ENCODE peak calls at places on chromosome 15, in nine cellular contexts. One of them, this sample, is unnamed.

GRCh38 chr15:41972341-41973237 is at the start of gene EHD4:
- DNase-seq in cardiac muscle cell: peak; percentile 99
- DNase-seq in neural progenitor cell: peak; percentile 98
- DNase-seq in brain microvascular endothelial cell: peak; percentile 99
- DNase-seq in neural crest cell: peak; percentile 89
- DNase-seq in OCI-LY7: peak; percentile 98
- DNase-seq in Peyer's patch: peak; percentile 98
- DNase-seq in nephron progenitor cell: peak; percentile 96
- DNase-seq in GM23338: peak; percentile 99
- DNase-seq in this sample: peak; percentile 96

GRCh38 chr15:57245130-57245529 is 131.2 kb upstream of the CGNL1 start:
- DNase-seq in cardiac muscle cell: peak; percentile 43
- DNase-seq in neural progenitor cell: no peak
- DNase-seq in brain microvascular endothelial cell: no peak
- DNase-seq in neural crest cell: no peak
- DNase-seq in OCI-LY7: no peak
- DNase-seq in Peyer's patch: no peak
- DNase-seq in nephron progenitor cell: no peak
- DNase-seq in GM23338: no peak
- DNase-seq in this sample: no peak

GRCh38 chr15:101017041-101017754 is 98.0 kb downstream of the LRRK1 start:
- DNase-seq in cardiac muscle cell: no peak
- DNase-seq in neural progenitor cell: peak; percentile 45
- DNase-seq in brain microvascular endothelial cell: no peak
- DNase-seq in neural crest cell: no peak
- DNase-seq in OCI-LY7: peak; percentile 27
- DNase-seq in Peyer's patch: no peak
- DNase-seq in nephron progenitor cell: no peak
- DNase-seq in GM23338: peak; percentile 74
- DNase-seq in this sample: no peak

GRCh38 chr15:84598250-84598649 is 2.6 kb upstream of the ZSCAN2 start:
- DNase-seq in cardiac muscle cell: no peak
- DNase-seq in neural progenitor cell: peak; percentile 36
- DNase-seq in brain microvascular endothelial cell: peak; percentile 16
- DNase-seq in neural crest cell: no peak
- DNase-seq in OCI-LY7: peak; percentile 81
- DNase-seq in Peyer's patch: peak; percentile 31
- DNase-seq in nephron progenitor cell: no peak
- DNase-seq in GM23338: peak; percentile 44
- DNase-seq in this sample: peak; percentile 60

GRCh38 chr15:91473894-91474293 is 373.8 kb downstream of the SV2B start:
- DNase-seq in cardiac muscle cell: peak; percentile 13
- DNase-seq in neural progenitor cell: no peak
- DNase-seq in brain microvascular endothelial cell: no peak
- DNase-seq in neural crest cell: no peak
- DNase-seq in OCI-LY7: no peak
- DNase-seq in Peyer's patch: no peak
- DNase-seq in nephron progenitor cell: no peak
- DNase-seq in GM23338: no peak
- DNase-seq in this sample: no peak

GRCh38 chr15:78915341-78916087 is 29.3 kb downstream of the CTSH start:
- DNase-seq in cardiac muscle cell: peak; percentile 27
- DNase-seq in neural progenitor cell: no peak
- DNase-seq in brain microvascular endothelial cell: no peak
- DNase-seq in neural crest cell: no peak
- DNase-seq in OCI-LY7: no peak
- DNase-seq in Peyer's patch: no peak
- DNase-seq in nephron progenitor cell: no peak
- DNase-seq in GM23338: no peak
- DNase-seq in this sample: peak; percentile 14

GRCh38 chr15:78264304-78265136 is at the start of gene DNAJA4:
- DNase-seq in cardiac muscle cell: peak; percentile 71
- DNase-seq in neural progenitor cell: peak; percentile 17
- DNase-seq in brain microvascular endothelial cell: no peak
- DNase-seq in neural crest cell: no peak
- DNase-seq in OCI-LY7: no peak
- DNase-seq in Peyer's patch: peak; percentile 53
- DNase-seq in nephron progenitor cell: no peak
- DNase-seq in GM23338: peak; percentile 76
- DNase-seq in this sample: peak; percentile 72

GRCh38 chr15:89068325-89068784 is 19.9 kb upstream of the ABHD2 start:
- DNase-seq in cardiac muscle cell: peak; percentile 92
- DNase-seq in neural progenitor cell: no peak
- DNase-seq in brain microvascular endothelial cell: peak; percentile 98
- DNase-seq in neural crest cell: no peak
- DNase-seq in OCI-LY7: no peak
- DNase-seq in Peyer's patch: peak; percentile 15
- DNase-seq in nephron progenitor cell: no peak
- DNase-seq in GM23338: no peak
- DNase-seq in this sample: peak; percentile 45

GRCh38 chr15:96750361-96750760 is 419.9 kb downstream of the NR2F2 start:
- DNase-seq in cardiac muscle cell: no peak
- DNase-seq in neural progenitor cell: no peak
- DNase-seq in brain microvascular endothelial cell: no peak
- DNase-seq in neural crest cell: no peak
- DNase-seq in OCI-LY7: no peak
- DNase-seq in Peyer's patch: no peak
- DNase-seq in nephron progenitor cell: no peak
- DNase-seq in GM23338: peak; percentile 37
- DNase-seq in this sample: no peak

GRCh38 chr15:68315495-68316007 is 38.0 kb downstream of the FEM1B start:
- DNase-seq in cardiac muscle cell: peak; percentile 19
- DNase-seq in neural progenitor cell: peak; percentile 62
- DNase-seq in brain microvascular endothelial cell: no peak
- DNase-seq in neural crest cell: no peak
- DNase-seq in OCI-LY7: no peak
- DNase-seq in Peyer's patch: no peak
- DNase-seq in nephron progenitor cell: peak; percentile 46
- DNase-seq in GM23338: peak; percentile 69
- DNase-seq in this sample: no peak

GRCh38 chr15:100712226-100712625 is 109.8 kb downstream of the ASB7 start:
- DNase-seq in cardiac muscle cell: peak; percentile 67
- DNase-seq in neural progenitor cell: no peak
- DNase-seq in brain microvascular endothelial cell: no peak
- DNase-seq in neural crest cell: no peak
- DNase-seq in OCI-LY7: no peak
- DNase-seq in Peyer's patch: no peak
- DNase-seq in nephron progenitor cell: no peak
- DNase-seq in GM23338: no peak
- DNase-seq in this sample: no peak

GRCh38 chr15:29518442-29518841 is 248.8 kb upstream of the NSMCE3 start:
- DNase-seq in cardiac muscle cell: peak; percentile 20
- DNase-seq in neural progenitor cell: no peak
- DNase-seq in brain microvascular endothelial cell: no peak
- DNase-seq in neural crest cell: no peak
- DNase-seq in OCI-LY7: no peak
- DNase-seq in Peyer's patch: no peak
- DNase-seq in nephron progenitor cell: no peak
- DNase-seq in GM23338: no peak
- DNase-seq in this sample: no peak

GRCh38 chr15:63888823-63889222 is 55.1 kb upstream of the HERC1 start:
- DNase-seq in cardiac muscle cell: no peak
- DNase-seq in neural progenitor cell: no peak
- DNase-seq in brain microvascular endothelial cell: no peak
- DNase-seq in neural crest cell: no peak
- DNase-seq in OCI-LY7: no peak
- DNase-seq in Peyer's patch: no peak
- DNase-seq in nephron progenitor cell: no peak
- DNase-seq in GM23338: no peak
- DNase-seq in this sample: no peak

GRCh38 chr15:63260786-63261185 is 16.6 kb upstream of the APH1B start:
- DNase-seq in cardiac muscle cell: peak; percentile 64
- DNase-seq in neural progenitor cell: no peak
- DNase-seq in brain microvascular endothelial cell: no peak
- DNase-seq in neural crest cell: no peak
- DNase-seq in OCI-LY7: no peak
- DNase-seq in Peyer's patch: no peak
- DNase-seq in nephron progenitor cell: no peak
- DNase-seq in GM23338: no peak
- DNase-seq in this sample: no peak

GRCh38 chr15:42118650-42119531 is 24.5 kb upstream of the PLA2G4D start:
- DNase-seq in cardiac muscle cell: peak; percentile 45
- DNase-seq in neural progenitor cell: peak; percentile 42
- DNase-seq in brain microvascular endothelial cell: no peak
- DNase-seq in neural crest cell: no peak
- DNase-seq in OCI-LY7: no peak
- DNase-seq in Peyer's patch: peak; percentile 10
- DNase-seq in nephron progenitor cell: no peak
- DNase-seq in GM23338: peak; percentile 59
- DNase-seq in this sample: no peak

GRCh38 chr15:33182278-33182905 is 12.1 kb downstream of the FMN1 start:
- DNase-seq in cardiac muscle cell: no peak
- DNase-seq in neural progenitor cell: no peak
- DNase-seq in brain microvascular endothelial cell: no peak
- DNase-seq in neural crest cell: no peak
- DNase-seq in OCI-LY7: no peak
- DNase-seq in Peyer's patch: no peak
- DNase-seq in nephron progenitor cell: no peak
- DNase-seq in GM23338: peak; percentile 52
- DNase-seq in this sample: no peak

GRCh38 chr15:78007965-78008886 is 69.3 kb downstream of the TBC1D2B start:
- DNase-seq in cardiac muscle cell: peak; percentile 83
- DNase-seq in neural progenitor cell: no peak
- DNase-seq in brain microvascular endothelial cell: peak; percentile 63
- DNase-seq in neural crest cell: no peak
- DNase-seq in OCI-LY7: no peak
- DNase-seq in Peyer's patch: peak; percentile 28
- DNase-seq in nephron progenitor cell: no peak
- DNase-seq in GM23338: no peak
- DNase-seq in this sample: no peak

GRCh38 chr15:101037090-101037830 is 118.1 kb downstream of the LRRK1 start:
- DNase-seq in cardiac muscle cell: no peak
- DNase-seq in neural progenitor cell: no peak
- DNase-seq in brain microvascular endothelial cell: no peak
- DNase-seq in neural crest cell: no peak
- DNase-seq in OCI-LY7: no peak
- DNase-seq in Peyer's patch: peak; percentile 6
- DNase-seq in nephron progenitor cell: no peak
- DNase-seq in GM23338: no peak
- DNase-seq in this sample: no peak

GRCh38 chr15:55116636-55117035 is 80.1 kb downstream of the RSL24D1 start:
- DNase-seq in cardiac muscle cell: peak; percentile 15
- DNase-seq in neural progenitor cell: no peak
- DNase-seq in brain microvascular endothelial cell: no peak
- DNase-seq in neural crest cell: no peak
- DNase-seq in OCI-LY7: no peak
- DNase-seq in Peyer's patch: no peak
- DNase-seq in nephron progenitor cell: no peak
- DNase-seq in GM23338: no peak
- DNase-seq in this sample: no peak

GRCh38 chr15:42891569-42891968 is 29.0 kb downstream of the TTBK2 start:
- DNase-seq in cardiac muscle cell: peak; percentile 15
- DNase-seq in neural progenitor cell: no peak
- DNase-seq in brain microvascular endothelial cell: peak; percentile 17
- DNase-seq in neural crest cell: no peak
- DNase-seq in OCI-LY7: no peak
- DNase-seq in Peyer's patch: no peak
- DNase-seq in nephron progenitor cell: no peak
- DNase-seq in GM23338: no peak
- DNase-seq in this sample: no peak

GRCh38 chr15:44501768-44502366 is 35.1 kb upstream of the EIF3J start:
- DNase-seq in cardiac muscle cell: peak; percentile 62
- DNase-seq in neural progenitor cell: peak; percentile 19
- DNase-seq in brain microvascular endothelial cell: no peak
- DNase-seq in neural crest cell: no peak
- DNase-seq in OCI-LY7: peak; percentile 42
- DNase-seq in Peyer's patch: no peak
- DNase-seq in nephron progenitor cell: no peak
- DNase-seq in GM23338: peak; percentile 54
- DNase-seq in this sample: peak; percentile 45
- TF ChIP-seq CTCF in cardiac muscle cell: peak; percentile 61
- TF ChIP-seq CTCF in neural progenitor cell: peak; percentile 69
- TF ChIP-seq CTCF in brain microvascular endothelial cell: peak; percentile 54
- TF ChIP-seq CTCF in neural crest cell: peak; percentile 75
- TF ChIP-seq CTCF in OCI-LY7: peak; percentile 96
- TF ChIP-seq CTCF in Peyer's patch: peak; percentile 51
- TF ChIP-seq CTCF in nephron progenitor cell: peak; percentile 57
- TF ChIP-seq CTCF in GM23338: peak; percentile 56
- TF ChIP-seq CTCF in this sample: peak; percentile 49

DNA sequence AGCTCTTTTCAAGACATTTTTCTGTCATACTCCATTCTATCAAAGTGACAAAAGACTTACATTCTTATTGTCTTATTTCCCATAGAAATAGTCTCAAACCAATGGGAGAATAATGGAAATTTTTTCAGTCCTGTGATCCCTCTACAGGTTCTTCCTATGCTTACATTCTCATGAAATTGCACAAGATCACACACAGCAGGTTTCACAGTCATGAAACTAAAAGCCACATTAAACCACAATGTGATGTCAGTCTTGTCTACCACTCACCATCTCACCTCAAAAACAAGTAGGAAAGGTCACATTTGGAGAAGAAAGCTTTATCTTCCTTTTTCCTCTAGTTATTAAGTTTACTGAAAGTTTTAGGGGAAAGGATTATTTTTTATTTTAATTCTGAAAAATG is 161.0 kb upstream of the RORA start:
- DNase-seq in cardiac muscle cell: no peak
- DNase-seq in neural progenitor cell: no peak
- DNase-seq in brain microvascular endothelial cell: no peak
- DNase-seq in neural crest cell: no peak
- DNase-seq in OCI-LY7: no peak
- DNase-seq in Peyer's patch: no peak
- DNase-seq in nephron progenitor cell: no peak
- DNase-seq in GM23338: no peak
- DNase-seq in this sample: no peak
- TF ChIP-seq CTCF in cardiac muscle cell: no peak
- TF ChIP-seq CTCF in neural progenitor cell: no peak
- TF ChIP-seq CTCF in brain microvascular endothelial cell: no peak
- TF ChIP-seq CTCF in neural crest cell: no peak
- TF ChIP-seq CTCF in OCI-LY7: no peak
- TF ChIP-seq CTCF in Peyer's patch: no peak
- TF ChIP-seq CTCF in nephron progenitor cell: no peak
- TF ChIP-seq CTCF in GM23338: no peak
- TF ChIP-seq CTCF in this sample: no peak

GRCh38 chr15:87089551-87089950 is 1009.9 kb downstream of the AGBL1 start:
- DNase-seq in cardiac muscle cell: no peak
- DNase-seq in neural progenitor cell: no peak
- DNase-seq in brain microvascular endothelial cell: no peak
- DNase-seq in neural crest cell: no peak
- DNase-seq in OCI-LY7: no peak
- DNase-seq in Peyer's patch: no peak
- DNase-seq in nephron progenitor cell: no peak
- DNase-seq in GM23338: no peak
- DNase-seq in this sample: no peak
- TF ChIP-seq CTCF in cardiac muscle cell: no peak
- TF ChIP-seq CTCF in neural progenitor cell: no peak
- TF ChIP-seq CTCF in brain microvascular endothelial cell: no peak
- TF ChIP-seq CTCF in neural crest cell: no peak
- TF ChIP-seq CTCF in OCI-LY7: no peak
- TF ChIP-seq CTCF in Peyer's patch: no peak
- TF ChIP-seq CTCF in nephron progenitor cell: no peak
- TF ChIP-seq CTCF in GM23338: no peak
- TF ChIP-seq CTCF in this sample: no peak

DNA sequence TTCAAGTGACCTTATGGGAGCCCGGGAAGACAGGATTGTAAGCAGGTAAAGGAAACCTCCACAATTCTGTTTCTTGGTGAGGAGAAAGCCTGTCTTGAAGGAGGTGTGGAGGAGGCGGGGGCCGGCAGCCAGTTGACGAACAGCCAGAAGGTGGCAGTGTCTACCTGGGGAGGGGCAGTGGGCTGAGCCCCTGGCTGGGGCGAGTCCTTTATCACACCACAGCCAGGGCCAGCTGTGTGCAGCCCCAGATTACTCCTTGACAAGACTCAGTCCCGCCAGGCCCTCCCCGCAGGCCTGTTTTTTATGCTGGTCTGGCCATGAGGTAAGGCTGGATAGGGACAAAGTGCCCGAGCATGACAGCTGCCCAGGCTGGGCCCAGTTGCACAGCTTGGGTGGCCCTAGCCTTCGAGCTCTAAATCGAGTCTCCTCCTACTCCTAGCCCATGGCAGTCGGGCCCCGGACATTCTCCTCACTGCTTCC is 40.9 kb upstream of the IDH2 start:
- DNase-seq in cardiac muscle cell: peak; percentile 53
- DNase-seq in neural progenitor cell: peak; percentile 93
- DNase-seq in brain microvascular endothelial cell: peak; percentile 27
- DNase-seq in neural crest cell: peak; percentile 67
- DNase-seq in OCI-LY7: peak; percentile 79
- DNase-seq in Peyer's patch: peak; percentile 57
- DNase-seq in nephron progenitor cell: peak; percentile 84
- DNase-seq in GM23338: peak; percentile 95
- DNase-seq in this sample: peak; percentile 80
- TF ChIP-seq CTCF in cardiac muscle cell: peak; percentile 50
- TF ChIP-seq CTCF in neural progenitor cell: peak; percentile 91
- TF ChIP-seq CTCF in brain microvascular endothelial cell: peak; percentile 85
- TF ChIP-seq CTCF in neural crest cell: peak; percentile 84
- TF ChIP-seq CTCF in OCI-LY7: peak; percentile 97
- TF ChIP-seq CTCF in Peyer's patch: peak; percentile 69
- TF ChIP-seq CTCF in nephron progenitor cell: peak; percentile 78
- TF ChIP-seq CTCF in GM23338: peak; percentile 98
- TF ChIP-seq CTCF in this sample: peak; percentile 66

This sample was measured in GM10248.